ENCODE peak calls at places on chromosomes 2 and 18, in nine cellular contexts. Y is islet precursor cell, D is ELR, P is ACHN, A is H9, C is vagina, Z is progenitor cell of endocrine pancreas, G is tibial artery, R is GF-D8. I is an unnamed sample.

GRCh38 chr2:45889053-45889452 is 237.6 kb downstream of the PRKCE start:
- DNase-seq in Y (no peak), D (no peak), P (no peak), A (peak; percentile 47), C (no peak), Z (no peak), G (no peak), R (no peak), I (peak; percentile 99)

GRCh38 chr2:174003635-174004310 is 38.6 kb upstream of the SP3 start:
- DNase-seq in Y (peak; percentile 83), D (no peak), P (no peak), A (peak; percentile 61), C (no peak), Z (no peak), G (no peak), R (no peak), I (peak; percentile 71)

GRCh38 chr2:218815649-218816048 is 16.0 kb downstream of the PRKAG3 start:
- DNase-seq in Y (no peak), D (no peak), P (no peak), A (no peak), C (no peak), Z (no peak), G (no peak), R (no peak), I (no peak)

GRCh38 chr2:205682239-205683021 is at the start of gene NRP2:
- DNase-seq in Y (peak; percentile 96), D (peak; percentile 90), P (peak; percentile 88), A (peak; percentile 90), C (no peak), Z (peak; percentile 52), G (peak; percentile 87), R (no peak), I (peak; percentile 59)

GRCh38 chr2:177914247-177914646 is 158.3 kb downstream of the PDE11A start:
- DNase-seq in Y (no peak), D (no peak), P (no peak), A (no peak), C (no peak), Z (no peak), G (no peak), R (no peak), I (no peak)

GRCh38 chr2:172431428-172431827 is 4.0 kb downstream of the ITGA6 start:
- DNase-seq in Y (no peak), D (no peak), P (no peak), A (no peak), C (no peak), Z (no peak), G (no peak), R (no peak), I (no peak)

GRCh38 chr2:8620611-8621382 is 61.1 kb upstream of the ID2 start:
- DNase-seq in Y (no peak), D (no peak), P (no peak), A (no peak), C (no peak), Z (no peak), G (no peak), R (no peak), I (no peak)

GRCh38 chr18:46750626-46751025 is 6.2 kb downstream of the ST8SIA5 start:
- DNase-seq in Y (no peak), D (peak; percentile 9), P (no peak), A (no peak), C (no peak), Z (no peak), G (no peak), R (no peak), I (no peak)

GRCh38 chr18:79599503-79599931 is 80.1 kb upstream of the CTDP1 start:
- DNase-seq in Y (peak; percentile 79), D (no peak), P (no peak), A (no peak), C (no peak), Z (no peak), G (peak; percentile 53), R (no peak), I (no peak)

GRCh38 chr18:22847867-22848451 is 85.2 kb upstream of the RBBP8 start:
- DNase-seq in Y (no peak), D (no peak), P (no peak), A (no peak), C (no peak), Z (no peak), G (no peak), R (no peak), I (no peak)

GRCh38 chr2:54660752-54661151 is 62.7 kb upstream of the EML6 start:
- DNase-seq in Y (no peak), D (no peak), P (no peak), A (no peak), C (no peak), Z (no peak), G (no peak), R (no peak), I (no peak)

GRCh38 chr2:7692657-7693161 is 775.5 kb downstream of the RNF144A start:
- DNase-seq in Y (no peak), D (peak; percentile 37), P (no peak), A (no peak), C (no peak), Z (no peak), G (peak; percentile 76), R (no peak), I (peak; percentile 61)

GRCh38 chr2:6362671-6363450 is 502.8 kb downstream of the CMPK2 start:
- DNase-seq in Y (no peak), D (no peak), P (no peak), A (no peak), C (no peak), Z (no peak), G (no peak), R (no peak), I (no peak)

GRCh38 chr2:215692387-215693079 is 256.7 kb upstream of the FN1 start:
- DNase-seq in Y (no peak), D (peak; percentile 79), P (no peak), A (no peak), C (no peak), Z (no peak), G (no peak), R (no peak), I (no peak)

GRCh38 chr2:73043978-73044832 is 27.3 kb downstream of the SFXN5 start:
- DNase-seq in Y (no peak), D (no peak), P (no peak), A (no peak), C (no peak), Z (no peak), G (no peak), R (no peak), I (no peak)

GRCh38 chr18:80154293-80154692 is 45.2 kb downstream of the ADNP2 start:
- DNase-seq in Y (no peak), D (peak; percentile 50), P (peak; percentile 31), A (peak; percentile 50), C (no peak), Z (no peak), G (no peak), R (no peak), I (no peak)

GRCh38 chr18:68229351-68229750 is 485.6 kb downstream of the TMX3 start:
- DNase-seq in Y (no peak), D (no peak), P (no peak), A (no peak), C (no peak), Z (no peak), G (no peak), R (no peak), I (no peak)

GRCh38 chr2:17878222-17879136 is at the start of gene KCNS3:
- DNase-seq in Y (peak; percentile 67), D (peak; percentile 30), P (peak; percentile 77), A (peak; percentile 58), C (no peak), Z (peak; percentile 24), G (peak; percentile 68), R (no peak), I (no peak)

GRCh38 chr2:143193121-143193520 is 63.9 kb downstream of the ARHGAP15 start:
- DNase-seq in Y (no peak), D (no peak), P (no peak), A (no peak), C (no peak), Z (no peak), G (no peak), R (no peak), I (peak; percentile 88)

GRCh38 chr2:196274387-196274809 is 103.0 kb upstream of the STK17B start:
- DNase-seq in Y (no peak), D (peak; percentile 48), P (no peak), A (no peak), C (no peak), Z (no peak), G (no peak), R (no peak), I (no peak)

GRCh38 chr18:76496200-76496890 is 1.3 kb upstream of the ZNF516 start:
- DNase-seq in Y (peak; percentile 82), D (peak; percentile 81), P (peak; percentile 68), A (peak; percentile 76), C (no peak), Z (peak; percentile 51), G (no peak), R (no peak), I (no peak)

GRCh38 chr2:219434718-219435525 is at the start of gene SPEG:
- DNase-seq in Y (peak; percentile 60), D (no peak), P (no peak), A (peak; percentile 50), C (no peak), Z (no peak), G (no peak), R (no peak), I (no peak)

GRCh38 chr2:220194630-220195029 is 567.2 kb downstream of the SLC4A3 start:
- DNase-seq in Y (no peak), D (peak; percentile 20), P (no peak), A (no peak), C (no peak), Z (no peak), G (no peak), R (no peak), I (no peak)

GRCh38 chr2:202278036-202278760 is 12.6 kb downstream of the NOP58 start:
- DNase-seq in Y (no peak), D (peak; percentile 79), P (peak; percentile 38), A (no peak), C (no peak), Z (no peak), G (no peak), R (no peak), I (no peak)

GRCh38 chr2:136787970-136788369 is 22.6 kb downstream of the THSD7B start:
- DNase-seq in Y (no peak), D (no peak), P (peak; percentile 1), A (no peak), C (no peak), Z (no peak), G (no peak), R (no peak), I (no peak)

GRCh38 chr2:5176764-5177163 is 515.4 kb upstream of the SOX11 start:
- DNase-seq in Y (no peak), D (no peak), P (no peak), A (no peak), C (no peak), Z (no peak), G (no peak), R (no peak), I (no peak)

GRCh38 chr2:232328516-232329460 is 49.8 kb upstream of the ALPP start:
- DNase-seq in Y (peak; percentile 52), D (no peak), P (no peak), A (peak; percentile 24), C (no peak), Z (no peak), G (peak; percentile 61), R (no peak), I (no peak)

GRCh38 chr2:13821255-13821880 is 811.1 kb upstream of the LRATD1 start:
- DNase-seq in Y (no peak), D (peak; percentile 90), P (no peak), A (no peak), C (no peak), Z (no peak), G (no peak), R (no peak), I (no peak)

GRCh38 chr2:30733829-30734520 is 73.3 kb downstream of the CAPN13 start:
- DNase-seq in Y (no peak), D (no peak), P (no peak), A (no peak), C (no peak), Z (no peak), G (peak; percentile 51), R (no peak), I (no peak)

GRCh38 chr2:143937563-143938346 is 582.2 kb downstream of the ZEB2 start:
- DNase-seq in Y (no peak), D (no peak), P (no peak), A (no peak), C (no peak), Z (no peak), G (no peak), R (no peak), I (no peak)

GRCh38 chr2:234422242-234422641 is 74.6 kb downstream of the ARL4C start:
- DNase-seq in Y (no peak), D (peak; percentile 96), P (peak; percentile 86), A (no peak), C (no peak), Z (no peak), G (no peak), R (no peak), I (no peak)

I was measured in NCI-H1694.